ENCODE peak calls at places on chromosomes 5 and 9, in six cellular contexts. S is HCT116, T is GM10248, M is mesothelial cell of epicardium, R is body of pancreas, B is HFF-Myc. N is an unnamed sample.

GRCh38 chr9:8907863-8908262 is 1108.3 kb upstream of the DMAC1 start:
- DNase-seq in S (no peak), T (no peak), M (no peak), R (no peak), B (no peak), N (no peak)

GRCh38 chr9:94802795-94803194 is 76.3 kb downstream of the AOPEP start:
- DNase-seq in S (no peak), T (peak), M (no peak), R (no peak), B (no peak), N (no peak)

GRCh38 chr5:134490255-134490924 is 35.1 kb upstream of the JADE2 start:
- DNase-seq in S (no peak), T (no peak), M (no peak), R (no peak), B (no peak), N (no peak)

GRCh38 chr5:77249475-77249874 is 39.0 kb downstream of the PDE8B start:
- DNase-seq in S (no peak), T (no peak), M (no peak), R (no peak), B (no peak), N (no peak)

GRCh38 chr9:115668506-115668905 is 485.1 kb upstream of the PAPPA start:
- DNase-seq in S (no peak), T (no peak), M (no peak), R (no peak), B (no peak), N (peak)

GRCh38 chr5:139407517-139407916 is 3.6 kb upstream of the SPATA24 start:
- DNase-seq in S (no peak), T (peak), M (no peak), R (no peak), B (no peak), N (no peak)

GRCh38 chr5:73454379-73455036 is 5.9 kb upstream of the FOXD1 start:
- DNase-seq in S (peak), T (no peak), M (no peak), R (peak), B (no peak), N (peak)

GRCh38 chr5:43288269-43288831 is 24.9 kb downstream of the HMGCS1 start:
- DNase-seq in S (no peak), T (no peak), M (no peak), R (no peak), B (no peak), N (no peak)

GRCh38 chr5:140114341-140115185 is 654 bp downstream of the PURA start:
- DNase-seq in S (no peak), T (peak), M (peak), R (peak), B (no peak), N (no peak)

GRCh38 chr5:71810023-71810422 is 90.9 kb downstream of the CARTPT start:
- DNase-seq in S (no peak), T (no peak), M (no peak), R (no peak), B (no peak), N (no peak)

GRCh38 chr5:110544603-110545002 is 181.9 kb downstream of the TMEM232 start:
- DNase-seq in S (no peak), T (no peak), M (no peak), R (no peak), B (no peak), N (no peak)

GRCh38 chr9:24841993-24842392 is 296.3 kb upstream of the IZUMO3 start:
- DNase-seq in S (no peak), T (no peak), M (no peak), R (no peak), B (no peak), N (no peak)

GRCh38 chr5:154370119-154370518 is 75.7 kb upstream of the SAP30L start:
- DNase-seq in S (no peak), T (no peak), M (no peak), R (no peak), B (peak), N (no peak)

GRCh38 chr5:146647656-146648199 is 131.7 kb upstream of the GPR151 start:
- DNase-seq in S (no peak), T (no peak), M (no peak), R (no peak), B (no peak), N (no peak)

GRCh38 chr5:54834121-54834842 is 151.1 kb downstream of the ESM1 start:
- DNase-seq in S (no peak), T (no peak), M (no peak), R (peak), B (no peak), N (no peak)

GRCh38 chr9:88988796-88989641 is 2.2 kb upstream of the S1PR3 start:
- DNase-seq in S (no peak), T (no peak), M (no peak), R (no peak), B (no peak), N (no peak)

GRCh38 chr5:17218353-17219005 is 1.0 kb downstream of the BASP1 start:
- DNase-seq in S (no peak), T (peak), M (peak), R (no peak), B (no peak), N (no peak)

GRCh38 chr5:318341-318897 is 3.1 kb upstream of the AHRR start:
- DNase-seq in S (peak), T (peak), M (no peak), R (no peak), B (no peak), N (no peak)

GRCh38 chr5:316210-317085 is 5.1 kb upstream of the AHRR start:
- DNase-seq in S (no peak), T (peak), M (no peak), R (no peak), B (no peak), N (no peak)

GRCh38 chr5:318931-319601 is 2.4 kb upstream of the AHRR start:
- DNase-seq in S (no peak), T (peak), M (no peak), R (no peak), B (no peak), N (no peak)

GRCh38 chr5:315488-316209 is 5.9 kb upstream of the AHRR start:
- DNase-seq in S (no peak), T (peak), M (no peak), R (no peak), B (no peak), N (no peak)

DNA sequence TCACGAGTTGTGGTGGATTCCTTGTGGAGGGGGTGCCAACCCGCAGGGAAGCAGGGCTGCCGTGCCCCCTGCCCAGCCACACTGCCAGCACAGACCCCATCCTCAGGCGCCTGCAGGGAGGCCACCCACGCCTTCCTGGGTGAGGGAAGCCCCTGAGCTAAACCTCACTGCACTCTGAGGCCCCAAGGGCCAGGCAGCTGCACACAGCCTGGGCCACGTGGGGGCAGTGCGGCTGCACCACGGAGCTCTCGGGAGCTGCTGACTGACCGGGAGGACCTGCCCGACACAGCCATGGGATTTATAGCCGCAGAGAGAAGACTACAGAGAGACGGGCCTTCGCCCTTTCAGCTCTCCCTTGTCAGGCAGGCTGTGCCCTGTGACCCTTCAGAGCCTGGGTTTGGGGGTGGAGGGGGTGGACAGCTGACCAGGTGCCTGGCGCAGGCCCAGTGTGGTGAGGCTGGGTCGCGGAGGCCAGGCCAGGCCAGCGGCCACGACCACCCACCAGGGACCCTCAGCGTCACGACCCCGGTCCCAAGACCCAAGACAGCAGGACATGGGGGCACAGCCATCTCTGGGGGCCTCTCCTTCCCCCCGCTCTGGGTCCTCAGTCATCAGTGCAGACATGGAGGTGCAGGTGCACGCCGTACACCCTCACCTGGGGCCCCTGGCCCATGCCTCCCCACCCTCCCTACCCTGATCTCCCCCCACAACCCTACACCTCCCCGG is 4.3 kb upstream of the AHRR start:
- DNase-seq in S (peak), T (peak), M (peak), R (no peak), B (no peak), N (no peak)
- TF ChIP-seq CTCF in S (peak), T (peak), M (peak), R (peak), B (peak), N (peak)

GRCh38 chr5:50923768-50924113 is 257.3 kb downstream of the PARP8 start:
- DNase-seq in S (no peak), T (no peak), M (no peak), R (no peak), B (no peak), N (no peak)

GRCh38 chr5:50921366-50922133 is 255.1 kb downstream of the PARP8 start:
- DNase-seq in S (no peak), T (no peak), M (no peak), R (no peak), B (no peak), N (no peak)

GRCh38 chr5:50927953-50928352 is 261.5 kb downstream of the PARP8 start:
- DNase-seq in S (no peak), T (no peak), M (no peak), R (no peak), B (no peak), N (no peak)

DNA sequence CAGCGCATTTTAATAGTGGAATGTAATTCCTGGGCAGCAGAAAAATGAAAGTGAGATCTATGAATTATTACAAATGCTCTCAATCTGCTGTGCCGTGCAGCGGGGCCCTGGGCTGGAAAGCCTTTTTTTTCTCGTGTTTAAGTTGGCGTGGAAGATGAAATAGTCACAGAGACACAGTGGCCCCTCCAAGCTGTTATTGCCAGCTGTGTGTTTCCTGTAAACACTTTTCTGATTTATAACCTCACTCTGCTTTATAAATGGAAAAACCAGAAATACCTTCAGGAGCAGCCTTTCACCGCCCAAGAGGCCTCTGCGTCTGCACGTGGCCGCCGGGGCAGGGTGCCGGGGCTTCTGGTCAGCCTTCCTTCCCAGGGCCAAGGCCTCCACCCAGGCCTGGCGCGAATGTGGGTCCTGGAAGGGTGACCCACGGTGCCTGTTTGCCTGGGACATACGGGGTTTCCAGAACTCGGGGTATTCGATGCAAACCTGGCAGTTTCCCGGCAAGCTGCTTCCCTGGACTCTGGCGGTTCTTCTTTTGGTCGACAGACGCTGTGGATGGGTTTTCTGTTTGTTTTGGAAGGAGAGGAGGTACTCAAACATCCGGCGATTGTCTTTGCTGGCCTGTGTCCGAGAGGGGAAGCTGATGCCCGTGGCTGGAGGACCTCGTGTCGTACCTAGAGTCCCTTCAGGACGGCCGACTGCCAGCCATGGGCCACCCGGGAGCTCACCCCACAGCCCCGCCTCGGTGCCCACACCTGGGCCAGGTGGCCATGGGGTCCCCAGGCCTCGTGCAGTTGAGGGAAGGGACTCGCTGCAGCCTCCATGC is 256.7 kb downstream of the PARP8 start:
- DNase-seq in S (no peak), T (no peak), M (no peak), R (no peak), B (no peak), N (no peak)
- TF ChIP-seq CTCF in S (no peak), T (no peak), M (no peak), R (no peak), B (peak), N (no peak)

GRCh38 chr5:170414786-170415185 is 25.6 kb upstream of the KCNMB1 start:
- DNase-seq in S (no peak), T (no peak), M (no peak), R (no peak), B (no peak), N (no peak)

GRCh38 chr5:170413897-170414296 is 24.7 kb upstream of the KCNMB1 start:
- DNase-seq in S (no peak), T (no peak), M (no peak), R (no peak), B (no peak), N (no peak)

GRCh38 chr5:170408189-170408588 is 19.0 kb upstream of the KCNMB1 start:
- DNase-seq in S (no peak), T (no peak), M (no peak), R (no peak), B (no peak), N (no peak)

GRCh38 chr5:170408866-170409265 is 19.7 kb upstream of the KCNMB1 start:
- DNase-seq in S (no peak), T (no peak), M (no peak), R (no peak), B (no peak), N (no peak)

GRCh38 chr5:170411100-170411499 is 21.9 kb upstream of the KCNMB1 start:
- DNase-seq in S (no peak), T (peak), M (no peak), R (no peak), B (no peak), N (no peak)
- TF ChIP-seq CTCF in S (peak), T (peak), M (peak), R (no peak), B (no peak), N (no peak)

DNA sequence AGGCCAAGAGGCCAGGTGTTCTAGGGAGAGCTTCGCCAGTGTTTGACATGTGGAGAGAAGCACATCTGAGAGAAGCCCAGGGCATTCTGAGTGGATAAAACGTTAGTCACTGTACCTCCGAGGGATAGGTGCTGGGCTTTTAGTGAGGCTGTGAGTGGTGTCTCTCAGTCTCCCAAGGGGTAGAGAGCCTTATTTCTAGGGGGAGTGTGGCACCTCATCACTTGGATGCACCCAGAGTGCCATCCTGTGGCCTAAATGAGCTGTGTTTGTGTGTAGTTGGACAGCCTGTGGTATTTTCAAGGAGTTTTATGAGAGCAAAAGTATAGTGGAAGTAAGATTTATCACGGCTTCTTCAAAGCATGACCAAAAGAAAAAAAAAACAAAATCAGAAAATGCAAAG is 1046.9 kb upstream of the WWC1 start:
- DNase-seq in S (no peak), T (no peak), M (no peak), R (no peak), B (no peak), N (no peak)
- TF ChIP-seq CTCF in S (no peak), T (no peak), M (peak), R (no peak), B (peak), N (no peak)

DNA sequence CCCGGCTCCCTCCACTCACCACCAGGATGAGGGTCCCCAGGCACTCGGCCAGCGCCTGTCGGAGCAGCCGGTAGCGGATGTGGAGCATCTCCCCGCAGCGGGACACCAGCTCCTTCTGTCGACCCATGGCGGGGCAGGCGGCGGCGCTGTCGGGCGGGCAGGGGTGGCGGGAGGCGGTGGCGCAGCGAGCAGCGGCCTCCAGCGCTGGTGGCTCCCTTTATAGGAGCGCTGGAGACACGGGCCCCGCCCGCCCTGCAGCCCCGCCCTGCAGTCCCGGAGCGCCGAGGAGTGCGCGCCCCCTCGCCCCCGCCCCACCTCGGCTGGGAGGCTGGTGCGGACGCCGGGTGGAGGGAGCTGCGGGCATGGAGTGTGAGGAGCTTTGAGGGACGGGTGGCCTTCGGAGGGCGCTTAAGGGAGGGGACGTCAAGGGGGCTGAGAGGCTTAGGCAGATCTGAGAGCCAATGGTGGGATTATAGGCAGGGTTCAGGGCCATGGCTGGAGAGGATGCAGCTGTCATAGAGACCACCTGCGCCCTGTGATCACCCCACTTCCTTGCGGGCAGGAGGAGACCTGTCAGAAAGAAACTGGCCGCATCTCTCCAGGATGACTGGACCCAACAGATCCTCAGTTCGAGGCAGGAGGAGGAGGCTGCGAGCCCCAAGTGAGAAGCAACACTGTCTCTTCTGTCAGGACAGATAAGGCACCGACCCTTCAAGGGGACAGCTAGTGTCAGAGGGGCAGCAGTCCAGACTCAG is at the start of gene AQP3:
- DNase-seq in S (no peak), T (peak), M (peak), R (peak), B (no peak), N (no peak)
- TF ChIP-seq CTCF in S (peak), T (peak), M (no peak), R (peak), B (no peak), N (no peak)

GRCh38 chr5:122999947-123000563 is 36.5 kb downstream of the PPIC start:
- DNase-seq in S (peak), T (peak), M (no peak), R (peak), B (no peak), N (no peak)
- TF ChIP-seq CTCF in S (peak), T (peak), M (no peak), R (peak), B (peak), N (peak)